ENCODE peak calls at places on chromosomes 13 and 19, in nine cellular contexts. F is K562; H is upper lobe of right lung; T is breast epithelium; N is fibroblast of lung; L is sigmoid colon; W is transverse colon; G is ovary; U is CD8-positive, alpha-beta T cell. B is an unnamed sample.

GRCh38 chr13:28451482-28452217 is 43.3 kb downstream of the FLT1 start:
- DNase-seq in F (peak; percentile 33), H (no peak), T (no peak), N (peak; percentile 29), L (no peak), W (no peak), G (no peak), U (no peak), B (no peak)

GRCh38 chr13:88464851-88465250 is 793.7 kb downstream of the SLITRK5 start:
- DNase-seq in F (no peak), H (no peak), T (no peak), N (no peak), L (no peak), W (no peak), G (no peak), U (no peak), B (no peak)

GRCh38 chr13:97307882-97308624 is 85.9 kb downstream of the MBNL2 start:
- DNase-seq in F (no peak), H (no peak), T (no peak), N (peak; percentile 47), L (no peak), W (no peak), G (no peak), U (no peak), B (no peak)

GRCh38 chr19:49497790-49498106 is 1.5 kb downstream of the RPS11 start:
- DNase-seq in F (no peak), H (no peak), T (no peak), N (no peak), L (no peak), W (no peak), G (no peak), U (no peak), B (no peak)

GRCh38 chr19:11548315-11548700 is 9.7 kb downstream of the CNN1 start:
- DNase-seq in F (no peak), H (no peak), T (no peak), N (no peak), L (no peak), W (no peak), G (no peak), U (no peak), B (no peak)

GRCh38 chr19:58395979-58396627 is 647 bp downstream of the RNF225 start:
- DNase-seq in F (peak; percentile 31), H (peak; percentile 69), T (no peak), N (no peak), L (no peak), W (no peak), G (no peak), U (no peak), B (no peak)

GRCh38 chr19:9958451-9958850 is 22.1 kb upstream of the OLFM2 start:
- DNase-seq in F (no peak), H (no peak), T (no peak), N (peak; percentile 85), L (no peak), W (no peak), G (no peak), U (no peak), B (peak; percentile 45)

GRCh38 chr13:29840585-29840984 is 9.8 kb downstream of the UBL3 start:
- DNase-seq in F (no peak), H (no peak), T (no peak), N (no peak), L (no peak), W (no peak), G (no peak), U (no peak), B (no peak)

GRCh38 chr19:38708413-38709024 is 35.8 kb downstream of the CAPN12 start:
- DNase-seq in F (no peak), H (no peak), T (no peak), N (no peak), L (no peak), W (no peak), G (no peak), U (no peak), B (no peak)

GRCh38 chr19:39817888-39818561 is 15.9 kb downstream of the DYRK1B start:
- DNase-seq in F (no peak), H (no peak), T (no peak), N (no peak), L (no peak), W (no peak), G (no peak), U (no peak), B (no peak)

GRCh38 chr13:111791131-111791530 is 275.8 kb upstream of the SOX1 start:
- DNase-seq in F (no peak), H (no peak), T (no peak), N (no peak), L (no peak), W (no peak), G (no peak), U (no peak), B (no peak)

GRCh38 chr13:27419333-27419732 is 5.1 kb upstream of the GTF3A start:
- DNase-seq in F (peak; percentile 22), H (no peak), T (no peak), N (no peak), L (no peak), W (no peak), G (no peak), U (no peak), B (no peak)

GRCh38 chr13:98717891-98718290 is 34.6 kb downstream of the SLC15A1 start:
- DNase-seq in F (no peak), H (no peak), T (no peak), N (no peak), L (no peak), W (no peak), G (no peak), U (no peak), B (no peak)

GRCh38 chr19:45200614-45201013 is 22.0 kb downstream of the BLOC1S3 start:
- DNase-seq in F (peak; percentile 33), H (no peak), T (no peak), N (peak; percentile 56), L (no peak), W (no peak), G (no peak), U (no peak), B (no peak)

GRCh38 chr13:51759240-51759639 is 44.7 kb downstream of the DHRS12 start:
- DNase-seq in F (no peak), H (no peak), T (no peak), N (peak; percentile 54), L (no peak), W (no peak), G (no peak), U (no peak), B (no peak)

GRCh38 chr13:51763486-51763885 is 40.5 kb downstream of the DHRS12 start:
- DNase-seq in F (no peak), H (no peak), T (no peak), N (no peak), L (no peak), W (no peak), G (no peak), U (no peak), B (no peak)

GRCh38 chr13:51760592-51760991 is 43.4 kb downstream of the DHRS12 start:
- DNase-seq in F (no peak), H (no peak), T (no peak), N (no peak), L (no peak), W (no peak), G (no peak), U (no peak), B (no peak)

GRCh38 chr13:51764184-51765141 is 39.5 kb downstream of the DHRS12 start:
- DNase-seq in F (no peak), H (no peak), T (no peak), N (peak; percentile 92), L (peak; percentile 95), W (peak; percentile 56), G (no peak), U (peak; percentile 66), B (no peak)

DNA sequence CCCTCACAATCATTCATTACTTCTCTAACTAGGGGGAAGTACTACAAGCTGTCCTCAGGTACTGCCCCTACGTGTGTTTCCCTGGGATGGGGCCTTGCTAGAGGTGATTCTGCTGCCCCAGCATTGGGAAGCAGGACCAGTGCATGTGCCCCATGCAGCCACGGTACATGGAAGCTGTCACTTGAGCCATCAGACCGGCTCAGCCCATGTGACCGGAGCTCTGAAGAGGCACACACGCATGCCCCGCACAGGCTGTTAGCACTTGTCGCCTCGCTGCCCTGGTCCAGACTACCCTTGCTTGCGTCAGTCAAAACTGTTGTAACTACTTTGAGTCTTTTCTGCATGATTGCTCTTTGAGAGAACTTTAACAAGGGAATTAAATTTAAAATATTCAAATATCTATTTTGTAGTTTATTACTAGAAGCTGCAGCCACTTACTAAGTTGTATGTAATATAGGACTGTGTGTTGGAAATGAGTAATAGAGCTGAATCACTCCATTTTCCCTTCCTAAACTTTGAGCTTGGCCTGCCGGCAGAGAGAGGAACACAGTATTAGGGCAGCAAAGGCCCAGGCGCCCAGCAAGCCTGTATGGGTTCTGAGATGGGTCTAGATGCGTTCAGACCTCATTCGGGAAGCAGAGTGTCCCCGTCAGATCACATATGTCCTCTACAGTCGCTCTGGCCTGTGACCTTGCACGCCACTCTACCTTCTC is 42.2 kb downstream of the DHRS12 start:
- DNase-seq in F (no peak), H (no peak), T (no peak), N (no peak), L (no peak), W (no peak), G (no peak), U (no peak), B (no peak)
- H3K27ac ChIP-seq in F (no peak overlapping the region), H (no peak overlapping the region), T (no peak overlapping the region), N (no peak overlapping the region), L (no peak overlapping the region), W (no peak overlapping the region), G (no peak overlapping the region), U (no peak overlapping the region), B (no peak overlapping the region)

GRCh38 chr13:67966065-67966464 is 735.9 kb upstream of the PCDH9 start:
- DNase-seq in F (no peak), H (no peak), T (no peak), N (no peak), L (no peak), W (no peak), G (no peak), U (no peak), B (no peak)
- TF ChIP-seq CTCF in F (no peak), H (no peak), T (no peak), N (no peak), L (no peak), W (no peak), G (no peak), U (no peak), B (no peak)

GRCh38 chr13:44158741-44159632 is 214.6 kb upstream of the SERP2 start:
- DNase-seq in F (no peak), H (no peak), T (no peak), N (no peak), L (no peak), W (no peak), G (no peak), U (no peak), B (no peak)
- H3K4me3 ChIP-seq in F (no peak overlapping the region), H (no peak overlapping the region), T (no peak overlapping the region), N (no peak overlapping the region), L (no peak overlapping the region), W (no peak overlapping the region), G (no peak overlapping the region), U (no peak overlapping the region), B (no peak overlapping the region)

GRCh38 chr19:55157064-55157908 is at the start of gene TNNI3:
- DNase-seq in F (peak; percentile 25), H (no peak), T (no peak), N (no peak), L (no peak), W (no peak), G (no peak), U (no peak), B (no peak)
- H3K27ac ChIP-seq in F (peak within 1 kb of the TSS; percentile 66), H (no peak within 1 kb of the TSS), T (no peak within 1 kb of the TSS), N (no peak within 1 kb of the TSS), L (no peak within 1 kb of the TSS), W (no peak within 1 kb of the TSS), G (no peak within 1 kb of the TSS), U (no peak within 1 kb of the TSS), B (no peak within 1 kb of the TSS)

GRCh38 chr19:8340341-8341096 is 2.5 kb downstream of the KANK3 start:
- DNase-seq in F (no peak), H (peak; percentile 81), T (no peak), N (peak; percentile 91), L (peak; percentile 87), W (peak; percentile 30), G (no peak), U (no peak), B (no peak)
- TF ChIP-seq CTCF in F (peak; percentile 31), H (peak; percentile 31), T (no peak), N (peak; percentile 6), L (no peak), W (peak; percentile 7), G (no peak), U (no peak), B (no peak)

B was measured in A673.